ENCODE peak calls at places on chromosomes 7 and 10, in eight cellular contexts. V is T-helper 17 cell; E is GM13977; U is brain microvascular endothelial cell; Z is T-helper 22 cell; K is stimulated activated CD8-positive, alpha-beta memory T cell treated with anti-CD3 and anti-CD28 coated beads, Interleukin-7, amount 100 ng/mL, for 4 hours; D is PC-9; C is neural crest cell. M is an unnamed sample.

GRCh38 chr10:119655566-119656001 is 4.4 kb downstream of the BAG3 start:
- DNase-seq in U (peak), V (peak), Z (peak), D (peak), C (no peak), E (no peak), K (no peak), M (no peak)

GRCh38 chr10:124200011-124200410 is 106.6 kb upstream of the CHST15 start:
- DNase-seq in Z (no peak), C (no peak), E (no peak), K (no peak), D (no peak), V (no peak), U (no peak), M (no peak)

GRCh38 chr7:11988186-11988585 is 156.2 kb upstream of the THSD7A start:
- DNase-seq in E (no peak), K (no peak), U (no peak), V (no peak), D (no peak), Z (no peak), C (no peak), M (no peak)

GRCh38 chr10:91381562-91381923 is 28.6 kb upstream of the HECTD2 start:
- DNase-seq in C (peak), E (no peak), V (no peak), U (no peak), Z (no peak), D (no peak), K (no peak), M (no peak)

GRCh38 chr10:75226656-75227055 is 9.1 kb downstream of the COMTD1 start:
- DNase-seq in E (no peak), Z (no peak), V (no peak), K (no peak), D (no peak), U (no peak), C (no peak), M (no peak)

GRCh38 chr10:110507303-110507702 is 9.6 kb downstream of the DUSP5 start:
- DNase-seq in V (no peak), K (no peak), Z (no peak), E (no peak), U (no peak), D (no peak), C (no peak), M (no peak)

GRCh38 chr10:103499881-103500280 is 6.4 kb downstream of the NEURL1 start:
- DNase-seq in Z (no peak), K (no peak), E (no peak), D (no peak), V (no peak), C (no peak), U (no peak), M (no peak)

GRCh38 chr10:73590881-73591577 is at the start of gene USP54:
- DNase-seq in K (no peak), U (peak), E (no peak), Z (no peak), V (no peak), C (no peak), D (peak), M (no peak)

GRCh38 chr10:125175807-125176206 is 15.4 kb upstream of the CTBP2 start:
- DNase-seq in U (no peak), C (no peak), K (no peak), Z (no peak), E (no peak), D (no peak), V (no peak), M (no peak)

GRCh38 chr10:927131-927530 is 4.4 kb downstream of the LARP4B start:
- DNase-seq in D (no peak), C (no peak), Z (no peak), E (no peak), V (no peak), U (no peak), K (no peak), M (no peak)

GRCh38 chr7:119350334-119350733 is 922.6 kb upstream of the KCND2 start:
- DNase-seq in U (no peak), D (no peak), V (no peak), K (no peak), C (no peak), E (no peak), Z (no peak), M (no peak)

GRCh38 chr7:68176974-68177373 is 1180.3 kb downstream of the TYW1 start:
- DNase-seq in U (peak), C (peak), V (no peak), Z (no peak), K (no peak), D (peak), E (no peak), M (no peak)

GRCh38 chr7:157302314-157302711 is 34.5 kb upstream of the DNAJB6 start:
- DNase-seq in E (peak), K (peak), D (peak), U (no peak), Z (peak), C (no peak), V (peak), M (peak)

GRCh38 chr7:112337177-112337576 is 113.1 kb upstream of the IFRD1 start:
- DNase-seq in V (no peak), D (no peak), K (no peak), Z (no peak), E (no peak), U (no peak), C (no peak), M (no peak)

GRCh38 chr10:87054373-87055295 is 34.5 kb downstream of the FAM25A start:
- DNase-seq in K (no peak), C (no peak), V (no peak), U (peak), E (peak), Z (no peak), D (no peak), M (peak)

GRCh38 chr7:1423266-1423811 is 35.9 kb downstream of the MICALL2 start:
- DNase-seq in U (no peak), Z (no peak), V (no peak), K (no peak), D (no peak), E (no peak), C (no peak), M (no peak)

GRCh38 chr10:118308664-118309063 is 33.5 kb downstream of the FAM204A start:
- DNase-seq in E (no peak), U (no peak), C (no peak), D (no peak), Z (no peak), K (no peak), V (no peak), M (no peak)